ENCODE peak calls at places on chromosomes 2 and 18, in ten cellular contexts. P is heart right ventricle; C is stimulated activated CD8-positive, alpha-beta memory T cell treated with anti-CD3 and anti-CD28 coated beads, Interleukin-2, amount 100 ng/mL, for 1 hour; D is fibroblast of the conjunctiva; A is stimulated activated CD4-positive, alpha-beta T cell treated with anti-CD3 and anti-CD28 coated beads, Interleukin-1b, Interleukin-23, amount 100 ng/mL, for 4 hours; F is spleen; G is RWPE1; H is NCI-H1092 treated with DMSO at 0.1 percent for 48 hours; Z is NCI-H146; J is brain microvascular endothelial cell. L is an unnamed sample.

GRCh38 chr2:12164689-12165088 is 418.3 kb downstream of the LPIN1 start:
- DNase-seq in A (no peak), H (no peak), J (no peak), D (no peak), Z (no peak), P (no peak), C (no peak), F (no peak), G (no peak), L (no peak)

GRCh38 chr2:126862730-126863129 is 36.0 kb upstream of the TEX51 start:
- DNase-seq in H (no peak), Z (no peak), D (no peak), A (no peak), P (no peak), C (no peak), G (no peak), F (no peak), J (no peak), L (no peak)

GRCh38 chr2:234606906-234607305 is 110.0 kb upstream of the ARL4C start:
- DNase-seq in F (no peak), D (no peak), C (no peak), A (no peak), G (no peak), J (no peak), Z (no peak), H (no peak), P (no peak), L (no peak)

GRCh38 chr2:172865422-172865821 is 129.8 kb downstream of the RAPGEF4 start:
- DNase-seq in P (no peak), A (no peak), J (no peak), C (no peak), Z (no peak), F (no peak), G (no peak), D (no peak), H (no peak), L (peak)

GRCh38 chr18:21450913-21451312 is 149.6 kb downstream of the ESCO1 start:
- DNase-seq in H (no peak), C (no peak), J (no peak), P (no peak), F (no peak), G (no peak), Z (no peak), D (no peak), A (no peak), L (no peak)

GRCh38 chr18:45837283-45838070 is 12.0 kb downstream of the SIGLEC15 start:
- DNase-seq in Z (peak), H (no peak), C (no peak), J (no peak), G (no peak), F (peak), P (peak), D (peak), A (no peak), L (peak)

GRCh38 chr18:7953085-7953958 is 386.2 kb downstream of the PTPRM start:
- DNase-seq in H (no peak), F (no peak), P (no peak), Z (no peak), D (no peak), C (no peak), G (no peak), A (no peak), J (no peak), L (no peak)

GRCh38 chr2:212843409-212844199 is 305.0 kb upstream of the ERBB4 start:
- DNase-seq in C (no peak), F (no peak), D (peak), A (no peak), P (no peak), H (no peak), J (peak), G (peak), Z (no peak), L (peak)

GRCh38 chr2:17104454-17104853 is 413.8 kb downstream of the RAD51AP2 start:
- DNase-seq in G (no peak), D (no peak), A (no peak), J (peak), P (no peak), Z (no peak), C (no peak), H (no peak), F (no peak), L (peak)

GRCh38 chr18:35407871-35408481 is 30.8 kb upstream of the ZNF396 start:
- DNase-seq in F (no peak), A (peak), C (no peak), H (peak), J (peak), G (peak), P (peak), D (peak), Z (peak), L (peak)

GRCh38 chr2:222423632-222424280 is 587 bp upstream of the SGPP2 start:
- DNase-seq in D (no peak), J (no peak), A (peak), F (no peak), P (no peak), H (no peak), G (no peak), Z (no peak), C (no peak), L (no peak)

GRCh38 chr2:20292984-20293383 is 57.7 kb downstream of the PUM2 start:
- DNase-seq in J (no peak), G (no peak), H (no peak), C (no peak), P (no peak), Z (no peak), A (no peak), F (no peak), D (no peak), L (no peak)

GRCh38 chr2:23689891-23690290 is 237.0 kb downstream of the ATAD2B start:
- DNase-seq in J (no peak), P (no peak), H (no peak), C (no peak), F (peak), D (no peak), G (no peak), Z (no peak), A (no peak), L (no peak)

GRCh38 chr18:62399781-62400308 is 74.7 kb downstream of the TNFRSF11A start:
- DNase-seq in F (no peak), H (peak), D (no peak), C (no peak), Z (peak), G (no peak), A (no peak), J (no peak), P (no peak), L (peak)

GRCh38 chr2:132747046-132747445 is 77.0 kb upstream of the LYPD1 start:
- DNase-seq in C (no peak), H (no peak), F (no peak), Z (no peak), J (no peak), G (no peak), A (no peak), D (no peak), P (no peak), L (no peak)

GRCh38 chr2:56801770-56802169 is 618.0 kb downstream of the CCDC85A start:
- DNase-seq in J (no peak), D (no peak), F (no peak), G (no peak), P (no peak), A (no peak), C (no peak), H (no peak), Z (no peak), L (no peak)

GRCh38 chr2:199136681-199137080 is 321.1 kb downstream of the SATB2 start:
- DNase-seq in F (no peak), Z (no peak), J (peak), H (no peak), C (no peak), G (peak), A (no peak), P (no peak), D (no peak), L (peak)

GRCh38 chr18:46555724-46556123 is 101.3 kb downstream of the LOXHD1 start:
- DNase-seq in C (no peak), H (peak), F (no peak), J (no peak), G (peak), Z (peak), D (no peak), P (peak), A (no peak), L (peak)

GRCh38 chr18:74524097-74524496 is 10.2 kb upstream of the CNDP1 start:
- DNase-seq in J (no peak), G (no peak), Z (no peak), H (peak), F (peak), C (no peak), D (no peak), A (no peak), P (peak), L (no peak)

GRCh38 chr18:14026199-14026598 is 106.0 kb downstream of the ZNF519 start:
- DNase-seq in J (no peak), F (no peak), A (no peak), D (no peak), H (no peak), C (no peak), Z (no peak), P (no peak), G (no peak), L (no peak)

GRCh38 chr2:237199082-237199481 is 113.4 kb downstream of the COPS8 start:
- DNase-seq in C (no peak), F (no peak), D (no peak), H (no peak), A (no peak), P (no peak), J (no peak), G (no peak), Z (no peak), L (no peak)

GRCh38 chr2:237441605-237442004 is 27.6 kb upstream of the COL6A3 start:
- DNase-seq in G (no peak), H (no peak), F (no peak), P (no peak), C (no peak), J (peak), D (peak), Z (no peak), A (peak), L (peak)

GRCh38 chr18:21300616-21301200 is 58.7 kb downstream of the GREB1L start:
- DNase-seq in F (no peak), H (no peak), J (no peak), Z (no peak), G (no peak), A (no peak), C (no peak), P (no peak), D (no peak), L (no peak)

GRCh38 chr18:47075098-47075883 is 39.9 kb upstream of the ELOA2 start:
- DNase-seq in A (no peak), J (peak), C (no peak), G (peak), H (no peak), D (no peak), F (no peak), Z (peak), P (no peak), L (peak)

GRCh38 chr2:111053825-111054490 is 66.8 kb upstream of the BCL2L11 start:
- DNase-seq in D (no peak), Z (no peak), A (no peak), F (no peak), C (no peak), G (no peak), J (no peak), P (no peak), H (no peak), L (no peak)

GRCh38 chr2:124258481-124258880 is 233.4 kb downstream of the CNTNAP5 start:
- DNase-seq in F (no peak), D (peak), Z (no peak), G (peak), H (no peak), A (no peak), P (no peak), C (no peak), J (no peak), L (peak)

GRCh38 chr2:107558295-107558694 is 268.4 kb upstream of the RGPD4 start:
- DNase-seq in F (no peak), H (no peak), A (no peak), J (no peak), D (no peak), G (no peak), Z (no peak), C (no peak), P (no peak), L (no peak)

GRCh38 chr2:74768401-74768914 is 65.5 kb upstream of the HK2 start:
- DNase-seq in D (no peak), C (no peak), Z (no peak), A (no peak), F (no peak), H (no peak), P (no peak), J (no peak), G (no peak), L (peak)